ENCODE peak calls at places on chromosome 2, in ten cellular contexts. B is choroid plexus epithelial cell, V is AG04449, A is body of pancreas, I is NCI-H774, S is HepG2, X is NCI-H510A, U is EH, T is A549, Z is left colon. O is an unnamed sample.

GRCh38 chr2:88521445-88522070 is 69.1 kb upstream of the FOXI3 start:
- DNase-seq in B (peak; percentile 35), V (no peak), A (no peak), I (no peak), S (no peak), X (no peak), U (peak; percentile 46), T (no peak), Z (no peak), O (peak; percentile 6)

GRCh38 chr2:25867389-25868003 is 10.8 kb downstream of the ASXL2 start:
- DNase-seq in B (no peak), V (no peak), A (no peak), I (no peak), S (no peak), X (no peak), U (no peak), T (no peak), Z (no peak), O (no peak)

GRCh38 chr2:202172439-202173191 is 65.8 kb downstream of the SUMO1 start:
- DNase-seq in B (peak; percentile 36), V (no peak), A (peak; percentile 7), I (no peak), S (no peak), X (no peak), U (no peak), T (no peak), Z (no peak), O (no peak)

GRCh38 chr2:239223330-239224248 is 177.2 kb downstream of the HDAC4 start:
- DNase-seq in B (no peak), V (peak; percentile 44), A (peak; percentile 59), I (no peak), S (peak; percentile 79), X (no peak), U (peak; percentile 11), T (no peak), Z (peak; percentile 76), O (peak; percentile 67)

GRCh38 chr2:11073251-11073650 is 82.0 kb upstream of the SLC66A3 start:
- DNase-seq in B (peak; percentile 67), V (no peak), A (peak; percentile 43), I (peak; percentile 72), S (peak; percentile 29), X (peak; percentile 53), U (no peak), T (no peak), Z (peak; percentile 64), O (no peak)

GRCh38 chr2:12835733-12836132 is 119.0 kb downstream of the TRIB2 start:
- DNase-seq in B (no peak), V (no peak), A (no peak), I (no peak), S (no peak), X (no peak), U (no peak), T (no peak), Z (no peak), O (no peak)

GRCh38 chr2:69366-70344 is 23.4 kb upstream of the FAM110C start:
- DNase-seq in B (no peak), V (no peak), A (peak; percentile 72), I (no peak), S (peak; percentile 16), X (no peak), U (no peak), T (no peak), Z (peak; percentile 58), O (no peak)

GRCh38 chr2:233728723-233729301 is at the start of gene UGT1A3:
- DNase-seq in B (no peak), V (no peak), A (no peak), I (no peak), S (no peak), X (no peak), U (no peak), T (no peak), Z (no peak), O (no peak)

GRCh38 chr2:205657579-205657978 is 24.7 kb upstream of the NRP2 start:
- DNase-seq in B (peak; percentile 36), V (peak; percentile 82), A (peak; percentile 29), I (no peak), S (no peak), X (no peak), U (peak; percentile 93), T (no peak), Z (no peak), O (peak; percentile 93)

GRCh38 chr2:8043295-8043694 is 638.6 kb upstream of the ID2 start:
- DNase-seq in B (no peak), V (no peak), A (no peak), I (no peak), S (no peak), X (no peak), U (no peak), T (no peak), Z (no peak), O (no peak)

GRCh38 chr2:177588671-177589070 is 196.1 kb downstream of the AGPS start:
- DNase-seq in B (no peak), V (no peak), A (no peak), I (no peak), S (no peak), X (no peak), U (no peak), T (no peak), Z (no peak), O (no peak)

GRCh38 chr2:220101902-220102301 is 474.5 kb downstream of the SLC4A3 start:
- DNase-seq in B (no peak), V (no peak), A (no peak), I (no peak), S (no peak), X (no peak), U (no peak), T (no peak), Z (no peak), O (no peak)

GRCh38 chr2:217919204-217919603 is 83.6 kb downstream of the TNS1 start:
- DNase-seq in B (no peak), V (no peak), A (no peak), I (no peak), S (no peak), X (peak; percentile 78), U (no peak), T (no peak), Z (no peak), O (no peak)

GRCh38 chr2:12884713-12885282 is 168.1 kb downstream of the TRIB2 start:
- DNase-seq in B (peak; percentile 60), V (peak; percentile 59), A (peak; percentile 56), I (no peak), S (no peak), X (no peak), U (peak; percentile 99), T (no peak), Z (no peak), O (peak; percentile 97)

GRCh38 chr2:101985101-101985792 is 6.5 kb upstream of the IL1R2 start:
- DNase-seq in B (no peak), V (no peak), A (no peak), I (no peak), S (peak; percentile 45), X (no peak), U (no peak), T (no peak), Z (peak; percentile 55), O (no peak)